ENCODE peak calls at places on chromosomes 7 and 10, in seven cellular contexts. Q, B, V, L, E, U and Y are unnamed samples.

GRCh38 chr7:38189256-38189938 is 11.4 kb downstream of the STARD3NL start:
- DNase-seq in V (no peak), Q (peak), U (no peak), L (no peak), B (no peak), E (no peak), Y (no peak)

GRCh38 chr10:112360308-112361270 is 13.3 kb upstream of the ACSL5 start:
- DNase-seq in U (peak), V (no peak), B (no peak), Q (peak), L (no peak), E (no peak), Y (peak)

GRCh38 chr7:29593458-29593857 is 29.8 kb downstream of the PRR15 start:
- DNase-seq in L (no peak), E (no peak), B (no peak), V (no peak), Q (no peak), U (no peak), Y (no peak)

GRCh38 chr10:11330383-11331020 is 280.9 kb downstream of the USP6NL start:
- DNase-seq in Q (no peak), E (no peak), B (no peak), V (no peak), L (no peak), U (no peak), Y (no peak)

GRCh38 chr10:5582736-5583135 is 58.0 kb downstream of the CALML3 start:
- DNase-seq in Q (no peak), L (no peak), E (no peak), U (peak), V (no peak), B (no peak), Y (peak)

GRCh38 chr10:49739426-49739825 is 22.7 kb downstream of the OGDHL start:
- DNase-seq in E (no peak), V (no peak), B (no peak), U (no peak), Q (no peak), L (peak), Y (no peak)

GRCh38 chr10:96441126-96441905 is 72.4 kb downstream of the TLL2 start:
- DNase-seq in E (no peak), B (no peak), V (no peak), Q (no peak), U (no peak), L (no peak), Y (peak)

GRCh38 chr7:156445997-156446761 is 194.4 kb upstream of the RNF32 start:
- DNase-seq in V (no peak), B (no peak), E (no peak), L (no peak), Q (no peak), U (no peak), Y (no peak)

GRCh38 chr7:98852826-98853225 is 17.0 kb downstream of the TMEM130 start:
- DNase-seq in Q (peak), B (no peak), V (no peak), L (no peak), U (peak), E (no peak), Y (peak)

GRCh38 chr10:62738916-62739315 is 65.6 kb upstream of the ADO start:
- DNase-seq in E (no peak), Q (peak), B (no peak), V (peak), L (no peak), U (no peak), Y (no peak)

GRCh38 chr7:156378806-156379205 is 261.8 kb upstream of the RNF32 start:
- DNase-seq in Q (no peak), E (no peak), L (no peak), U (no peak), V (no peak), B (no peak), Y (no peak)

GRCh38 chr7:43004076-43004475 is 71.9 kb downstream of the MRPL32 start:
- DNase-seq in L (no peak), U (no peak), E (no peak), Q (no peak), V (peak), B (no peak), Y (no peak)

GRCh38 chr7:128259131-128260056 is 18.3 kb downstream of the LEP start:
- DNase-seq in B (no peak), Q (peak), V (peak), E (no peak), U (peak), L (no peak), Y (peak)

GRCh38 chr7:101936612-101937231 is 119.3 kb downstream of the CUX1 start:
- DNase-seq in B (no peak), U (no peak), Q (peak), L (peak), E (peak), V (peak), Y (peak)

GRCh38 chr7:131904750-131905327 is 348.4 kb upstream of the PODXL start:
- DNase-seq in E (no peak), U (no peak), V (no peak), Q (no peak), B (no peak), L (no peak), Y (peak)

GRCh38 chr7:41244246-41244645 is 458.6 kb downstream of the INHBA start:
- DNase-seq in E (peak), L (no peak), U (no peak), Q (peak), B (no peak), V (no peak), Y (peak)

GRCh38 chr10:17814981-17815380 is 5.8 kb downstream of the MRC1 start:
- DNase-seq in E (no peak), Q (no peak), L (no peak), B (no peak), U (no peak), V (no peak), Y (no peak)

GRCh38 chr10:4351723-4352565 is 474.1 kb upstream of the AKR1E2 start:
- DNase-seq in U (no peak), B (no peak), V (peak), Q (peak), L (no peak), E (no peak), Y (no peak)

GRCh38 chr10:129580010-129580409 is 113.0 kb downstream of the MGMT start:
- DNase-seq in B (no peak), V (no peak), U (no peak), E (no peak), Q (no peak), L (no peak), Y (no peak)

GRCh38 chr7:117715784-117716445 is 157.3 kb downstream of the CTTNBP2 start:
- DNase-seq in B (peak), L (peak), V (peak), E (no peak), Q (peak), U (peak), Y (peak)

GRCh38 chr10:71401056-71401455 is 4.3 kb downstream of the CDH23 start:
- DNase-seq in U (no peak), V (no peak), Q (no peak), B (no peak), L (no peak), E (no peak), Y (no peak)

GRCh38 chr7:47239927-47240570 is 341.9 kb downstream of the TNS3 start:
- DNase-seq in V (peak), B (no peak), U (no peak), L (no peak), Q (no peak), E (no peak), Y (no peak)

GRCh38 chr10:109282510-109282909 is 640.8 kb downstream of the XPNPEP1 start:
- DNase-seq in L (no peak), B (no peak), E (no peak), Q (peak), U (no peak), V (peak), Y (no peak)

GRCh38 chr7:77498659-77499379 is 38.3 kb upstream of the PTPN12 start:
- DNase-seq in L (no peak), B (no peak), E (no peak), V (no peak), Q (no peak), U (no peak), Y (no peak)

GRCh38 chr10:66941491-66941890 is 15.7 kb downstream of the LRRTM3 start:
- DNase-seq in L (no peak), E (no peak), Q (no peak), B (no peak), V (no peak), U (no peak), Y (no peak)

GRCh38 chr10:86207226-86207625 is 159.4 kb downstream of the GRID1 start:
- DNase-seq in U (no peak), L (no peak), E (no peak), B (no peak), Q (no peak), V (no peak), Y (no peak)

GRCh38 chr7:152709307-152710133 is 33.6 kb upstream of the XRCC2 start:
- DNase-seq in U (peak), B (peak), E (no peak), Q (peak), L (no peak), V (peak), Y (peak)

GRCh38 chr10:126227762-126228134 is 160.5 kb downstream of the ADAM12 start:
- DNase-seq in B (no peak), Q (peak), U (peak), V (no peak), E (no peak), L (no peak), Y (no peak)

GRCh38 chr7:39091774-39092173 is 114.1 kb downstream of the POU6F2 start:
- DNase-seq in E (no peak), V (no peak), Q (no peak), U (no peak), B (no peak), L (no peak), Y (no peak)

GRCh38 chr7:22325671-22326070 is 31.3 kb downstream of the RAPGEF5 start:
- DNase-seq in Q (no peak), L (no peak), V (no peak), U (no peak), B (no peak), E (no peak), Y (no peak)

GRCh38 chr7:47417122-47417480 is 164.8 kb downstream of the TNS3 start:
- DNase-seq in L (no peak), U (no peak), B (no peak), E (no peak), Q (no peak), V (no peak), Y (no peak)

GRCh38 chr7:92797693-92798092 is 38.7 kb downstream of the CDK6 start:
- DNase-seq in B (no peak), V (peak), Q (peak), L (no peak), U (no peak), E (no peak), Y (peak)

GRCh38 chr10:14371616-14372015 is 40.9 kb upstream of the FRMD4A start:
- DNase-seq in Q (no peak), L (no peak), B (no peak), E (no peak), U (no peak), V (no peak), Y (no peak)

GRCh38 chr7:108086546-108086945 is 43.6 kb downstream of the LAMB4 start:
- DNase-seq in V (no peak), Q (no peak), E (no peak), U (no peak), L (no peak), B (no peak), Y (no peak)

GRCh38 chr7:38382627-38383026 is 109.2 kb upstream of the TARP start:
- DNase-seq in L (no peak), Q (peak), V (no peak), E (no peak), B (no peak), U (no peak), Y (no peak)

GRCh38 chr7:127514499-127514898 is 70.9 kb downstream of the GCC1 start:
- DNase-seq in E (no peak), L (no peak), B (no peak), U (no peak), Q (peak), V (peak), Y (peak)

GRCh38 chr10:13528875-13529713 is at the start of gene BEND7:
- DNase-seq in U (no peak), V (peak), L (no peak), Q (peak), B (no peak), E (no peak), Y (peak)

GRCh38 chr10:30812018-30812851 is 182.7 kb upstream of the LYZL2 start:
- DNase-seq in U (no peak), V (peak), E (no peak), B (no peak), Q (peak), L (no peak), Y (no peak)

GRCh38 chr10:6348091-6348862 is 145.5 kb downstream of the PFKFB3 start:
- DNase-seq in E (no peak), B (no peak), V (no peak), L (no peak), Q (no peak), U (peak), Y (peak)

GRCh38 chr7:74003609-74004008 is 24.4 kb upstream of the ELN start:
- DNase-seq in E (no peak), U (no peak), B (no peak), Q (no peak), V (no peak), L (no peak), Y (no peak)

GRCh38 chr7:134601459-134601858 is 45.2 kb upstream of the BPGM start:
- DNase-seq in U (no peak), Q (no peak), B (no peak), V (no peak), E (no peak), L (no peak), Y (no peak)

GRCh38 chr7:134593530-134594392 is 44.9 kb downstream of the AKR1B15 start:
- DNase-seq in Q (peak), L (no peak), B (no peak), V (peak), E (no peak), U (no peak), Y (peak)

GRCh38 chr7:134594877-134595276 is 46.0 kb downstream of the AKR1B15 start:
- DNase-seq in B (no peak), V (no peak), Q (no peak), U (no peak), L (no peak), E (no peak), Y (no peak)

GRCh38 chr7:134602921-134603394 is 43.7 kb upstream of the BPGM start:
- DNase-seq in Q (peak), L (no peak), E (no peak), V (peak), B (no peak), U (no peak), Y (no peak)

DNA sequence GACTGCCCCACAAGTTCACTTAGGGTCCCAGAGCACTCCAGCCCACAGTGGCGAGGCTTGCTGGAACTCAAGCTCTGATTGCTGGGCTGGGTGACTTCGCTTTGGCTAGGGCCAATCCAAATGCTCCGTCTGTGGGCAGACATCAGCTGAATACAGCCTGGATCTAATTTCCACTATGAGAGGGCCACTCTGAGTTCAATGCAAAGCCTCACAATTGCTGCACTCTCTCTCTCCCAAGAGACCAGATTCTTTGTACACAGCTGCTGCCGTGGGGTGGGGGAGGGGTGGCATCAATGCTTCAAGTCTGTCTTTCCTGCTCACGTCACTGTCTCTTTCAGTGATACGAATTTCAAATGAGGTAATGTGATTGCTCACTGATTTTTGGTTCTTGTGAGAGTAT is 47.3 kb upstream of the BPGM start:
- DNase-seq in U (no peak), L (no peak), B (no peak), V (no peak), Q (no peak), E (no peak), Y (no peak)
- H4K8ac ChIP-seq in U (no peak), L (no peak), B (no peak), V (peak), Q (no peak), E (no peak), Y (no peak)

GRCh38 chr10:132075909-132076577 is 10.3 kb downstream of the JAKMIP3 start:
- DNase-seq in Q (no peak), L (no peak), U (no peak), V (no peak), E (no peak), B (no peak), Y (no peak)
- H4K8ac ChIP-seq in Q (no peak), L (no peak), U (no peak), V (no peak), E (no peak), B (no peak), Y (no peak)

GRCh38 chr7:10299384-10299783 is 674.3 kb upstream of the PHF14 start:
- DNase-seq in B (no peak), V (no peak), Q (no peak), U (no peak), L (no peak), E (no peak), Y (no peak)
- H4K8ac ChIP-seq in B (no peak), V (no peak), Q (no peak), U (no peak), L (no peak), E (no peak), Y (no peak)

GRCh38 chr10:104559935-104560334 is 81.2 kb upstream of the SORCS3 start:
- DNase-seq in U (no peak), B (no peak), Q (no peak), L (no peak), V (no peak), E (no peak), Y (no peak)
- H4K8ac ChIP-seq in U (no peak), B (no peak), Q (no peak), L (no peak), V (no peak), E (peak), Y (no peak)

GRCh38 chr7:66920256-66920655 is 769 bp upstream of the TMEM248 start:
- DNase-seq in V (peak), E (no peak), L (no peak), B (no peak), U (no peak), Q (no peak), Y (no peak)
- H4K8ac ChIP-seq in V (no peak), E (no peak), L (no peak), B (no peak), U (peak), Q (peak), Y (no peak)